ENCODE peak calls at places on chromosomes 4 and X, in six cellular contexts. N is stimulated activated CD8-positive, alpha-beta memory T cell treated with anti-CD3 and anti-CD28 coated beads, Interleukin-15, amount 100 ng/mL, for 24 hours; C is stomach; Z is osteocyte; A is stimulated activated CD4-positive, alpha-beta T cell treated with anti-CD3 and anti-CD28 coated beads, Interleukin-1b, Interleukin-23, amount 100 ng/mL, for 24 hours; U is NCI-H1092 treated with DMSO at 0.1 percent for 48 hours. W is an unnamed sample.

GRCh38 chr4:110487873-110488272 is 11.9 kb downstream of the ENPEP start:
- DNase-seq in N (no peak), C (no peak), Z (no peak), A (no peak), U (no peak), W (no peak)

GRCh38 chr4:151668687-151669402 is 92.0 kb downstream of the GATB start:
- DNase-seq in N (no peak), C (no peak), Z (no peak), A (no peak), U (no peak), W (no peak)

GRCh38 chr4:138951764-138952163 is 63.8 kb upstream of the NOCT start:
- DNase-seq in N (no peak), C (no peak), Z (no peak), A (no peak), U (no peak), W (no peak)

GRCh38 chr4:175772170-175772685 is 39.8 kb downstream of the GPM6A start:
- DNase-seq in N (no peak), C (no peak), Z (no peak), A (no peak), U (no peak), W (no peak)

GRCh38 chr4:30714408-30715031 is 5.6 kb upstream of the PCDH7 start:
- DNase-seq in N (no peak), C (peak), Z (no peak), A (no peak), U (peak), W (no peak)

GRCh38 chr4:168679397-168680176 is 182.7 kb downstream of the PALLD start:
- DNase-seq in N (no peak), C (no peak), Z (no peak), A (no peak), U (no peak), W (no peak)

GRCh38 chr4:41542526-41543270 is 4.7 kb downstream of the LIMCH1 start:
- DNase-seq in N (no peak), C (no peak), Z (no peak), A (no peak), U (no peak), W (no peak)

GRCh38 chr4:89835413-89835812 is 1.5 kb downstream of the SNCA start:
- DNase-seq in N (no peak), C (no peak), Z (no peak), A (no peak), U (no peak), W (no peak)

GRCh38 chr4:165726831-165727230 is 146.2 kb upstream of the TLL1 start:
- DNase-seq in N (no peak), C (no peak), Z (no peak), A (no peak), U (no peak), W (no peak)

GRCh38 chrX:77298790-77299189 is 148.4 kb upstream of the FGF16 start:
- DNase-seq in N (no peak), C (no peak), Z (no peak), A (no peak), U (no peak), W (no peak)

GRCh38 chr4:61200195-61200990 is at the start of gene ADGRL3:
- DNase-seq in N (no peak), C (no peak), Z (peak), A (no peak), U (peak), W (no peak)

GRCh38 chrX:76922100-76922499 is 494.6 kb downstream of the MAGEE1 start:
- DNase-seq in N (no peak), C (no peak), Z (no peak), A (no peak), U (no peak), W (no peak)

GRCh38 chr4:109134268-109134667 is 168.2 kb downstream of the COL25A1 start:
- DNase-seq in N (no peak), C (no peak), Z (no peak), A (no peak), U (no peak), W (no peak)

GRCh38 chrX:128438082-128438481 is 385.9 kb upstream of the ACTRT1 start:
- DNase-seq in N (no peak), C (no peak), Z (no peak), A (no peak), U (no peak), W (no peak)

GRCh38 chrX:135521405-135522131 is 1.1 kb downstream of the INTS6L start:
- DNase-seq in N (peak), C (peak), Z (peak), A (peak), U (peak), W (peak)

GRCh38 chr4:107253579-107254068 is 217.5 kb upstream of the DKK2 start:
- DNase-seq in N (no peak), C (no peak), Z (no peak), A (no peak), U (no peak), W (no peak)

GRCh38 chrX:115226929-115227328 is 7.0 kb downstream of the LRCH2 start:
- DNase-seq in N (no peak), C (no peak), Z (no peak), A (no peak), U (peak), W (no peak)

GRCh38 chr4:165248102-165248501 is 40.7 kb downstream of the KLHL2 start:
- DNase-seq in N (no peak), C (no peak), Z (no peak), A (no peak), U (no peak), W (peak)

GRCh38 chr4:44056721-44057151 is 391.9 kb downstream of the KCTD8 start:
- DNase-seq in N (no peak), C (no peak), Z (no peak), A (no peak), U (no peak), W (no peak)

GRCh38 chrX:11629593-11630211 is 36.0 kb downstream of the ARHGAP6 start:
- DNase-seq in N (no peak), C (no peak), Z (no peak), A (no peak), U (no peak), W (no peak)